ENCODE peak calls at places on chromosomes 16 and 17, in seven cellular contexts. Q is IMR-90; D is thyroid gland; H is tibial nerve; G is BE2C; Y is A549; E is effector memory CD4-positive, alpha-beta T cell. F is an unnamed sample.

GRCh38 chr16:87628940-87629339 is 26.6 kb downstream of the JPH3 start:
- DNase-seq in H (no peak), E (no peak), D (peak; percentile 18), G (no peak), Q (peak; percentile 28), Y (peak; percentile 85), F (no peak)

GRCh38 chr17:51119415-51120356 is 982 bp downstream of the SPAG9 start:
- DNase-seq in Y (peak; percentile 50), H (peak; percentile 32), E (peak; percentile 11), G (peak; percentile 52), D (peak; percentile 41), Q (peak; percentile 46), F (peak; percentile 29)

GRCh38 chr17:41665566-41666335 is 22.9 kb upstream of the EIF1 start:
- DNase-seq in H (peak; percentile 76), E (peak; percentile 79), Y (peak; percentile 100), G (peak; percentile 94), Q (peak; percentile 74), D (peak; percentile 91), F (peak; percentile 88)

GRCh38 chr16:64181526-64181925 is 940.3 kb downstream of the CDH11 start:
- DNase-seq in D (no peak), H (no peak), Q (no peak), G (no peak), Y (no peak), E (no peak), F (no peak)

GRCh38 chr17:1002771-1003555 is 6.0 kb downstream of the TIMM22 start:
- DNase-seq in G (no peak), D (no peak), E (no peak), Y (no peak), H (no peak), Q (peak; percentile 89), F (no peak)

GRCh38 chr16:21001262-21001661 is 100.7 kb downstream of the LYRM1 start:
- DNase-seq in D (peak; percentile 23), G (peak; percentile 24), E (no peak), Y (peak; percentile 18), H (no peak), Q (peak; percentile 4), F (no peak)

GRCh38 chr16:46857261-46857962 is 26.4 kb upstream of the C16orf87 start:
- DNase-seq in E (no peak), D (peak; percentile 25), H (no peak), Y (peak; percentile 55), Q (peak; percentile 82), G (peak; percentile 30), F (no peak)

GRCh38 chr16:72722552-72722951 is 325.4 kb downstream of the ZFHX3 start:
- DNase-seq in G (no peak), H (no peak), D (no peak), Y (no peak), E (no peak), Q (no peak), F (no peak)

GRCh38 chr16:80993293-80993691 is 13.4 kb downstream of the CMC2 start:
- DNase-seq in D (no peak), H (no peak), Q (peak; percentile 90), G (no peak), E (no peak), Y (no peak), F (no peak)

GRCh38 chr16:51755039-51755501 is 604.0 kb upstream of the SALL1 start:
- DNase-seq in Q (no peak), Y (no peak), D (peak; percentile 88), G (no peak), E (no peak), H (no peak), F (no peak)

GRCh38 chr16:27579086-27579980 is 29.4 kb downstream of the KATNIP start:
- DNase-seq in G (no peak), Q (peak; percentile 22), H (no peak), D (peak; percentile 54), E (no peak), Y (no peak), F (no peak)

GRCh38 chr17:51032850-51033249 is 87.8 kb downstream of the SPAG9 start:
- DNase-seq in G (no peak), Q (peak; percentile 64), D (no peak), H (no peak), Y (no peak), E (no peak), F (no peak)

GRCh38 chr16:27218756-27219155 is 15.4 kb downstream of the KDM8 start:
- DNase-seq in H (no peak), Q (no peak), G (no peak), E (no peak), Y (no peak), D (no peak), F (no peak)

GRCh38 chr16:66717112-66717675 is 20.7 kb upstream of the CMTM4 start:
- DNase-seq in H (no peak), Y (no peak), E (no peak), D (no peak), Q (peak; percentile 88), G (peak; percentile 77), F (no peak)

GRCh38 chr17:78272181-78272913 is 40.9 kb downstream of the TMEM235 start:
- DNase-seq in H (no peak), Q (peak; percentile 90), G (no peak), Y (no peak), E (no peak), D (peak; percentile 87), F (peak; percentile 44)

GRCh38 chr16:79717324-79717848 is 116.8 kb upstream of the MAF start:
- DNase-seq in E (no peak), Y (no peak), G (no peak), H (no peak), Q (no peak), D (no peak), F (no peak)

GRCh38 chr17:15341385-15341849 is at the start of gene TEKT3:
- DNase-seq in D (peak; percentile 91), Y (peak; percentile 90), Q (peak; percentile 55), G (peak; percentile 88), E (no peak), H (peak; percentile 75), F (no peak)

GRCh38 chr16:1895949-1896675 is 22.1 kb downstream of the HS3ST6 start:
- DNase-seq in Y (no peak), Q (no peak), D (peak; percentile 23), H (no peak), E (no peak), G (no peak), F (no peak)

GRCh38 chr17:1617620-1618174 is 10.9 kb downstream of the SLC43A2 start:
- DNase-seq in D (no peak), Q (peak; percentile 77), H (peak; percentile 34), Y (peak; percentile 80), E (no peak), G (no peak), F (no peak)

GRCh38 chr17:43907425-43907981 is at the start of gene MPP2:
- DNase-seq in Q (peak; percentile 58), Y (peak; percentile 80), G (peak; percentile 86), H (peak; percentile 59), E (no peak), D (peak; percentile 78), F (peak; percentile 33)

GRCh38 chr17:32285770-32286517 is 20.3 kb downstream of the RHBDL3 start:
- DNase-seq in D (peak; percentile 46), G (no peak), H (no peak), E (no peak), Y (no peak), Q (no peak), F (no peak)

GRCh38 chr17:67785526-67785925 is 39.8 kb upstream of the BPTF start:
- DNase-seq in E (no peak), Y (no peak), Q (no peak), D (no peak), H (no peak), G (no peak), F (no peak)

DNA sequence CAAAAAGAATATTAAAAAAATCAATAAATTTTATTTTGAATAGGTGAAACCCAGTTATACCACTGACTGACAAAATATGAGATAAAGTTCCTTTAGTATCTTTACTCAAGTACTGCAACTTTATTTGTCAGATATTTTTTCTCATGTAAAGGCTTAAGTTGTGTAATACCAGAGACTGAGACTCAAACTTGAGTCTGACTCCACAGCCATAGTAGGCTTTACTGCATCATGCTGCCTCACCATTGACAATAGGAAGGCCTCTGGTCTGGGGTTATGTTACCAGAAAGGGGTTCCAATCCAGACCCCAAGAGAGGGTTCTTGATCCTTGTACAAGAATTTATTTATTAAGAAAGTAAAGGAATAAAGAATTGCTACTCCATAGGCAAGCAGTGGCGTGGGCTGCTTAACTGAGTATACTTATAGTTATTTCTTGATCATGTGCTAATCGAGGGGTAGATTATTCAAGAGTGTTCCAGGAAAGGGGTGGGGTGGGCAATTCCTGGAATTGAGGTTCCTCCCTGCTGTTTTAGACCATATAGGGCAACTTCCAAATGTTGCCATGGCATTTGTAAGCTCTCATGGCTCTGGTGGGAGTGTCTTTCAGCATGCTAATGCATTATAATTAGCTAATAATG is 187.4 kb upstream of the WSB1 start:
- DNase-seq in G (no peak), D (no peak), H (no peak), Q (no peak), E (no peak), Y (no peak), F (no peak)
- H3K9me3 ChIP-seq in G (no peaks in the 10 kb centered on the region), D (no peaks in the 10 kb centered on the region), H (no peaks in the 10 kb centered on the region), Q (no peaks in the 10 kb centered on the region), E (no peaks in the 10 kb centered on the region), Y (no peaks in the 10 kb centered on the region), F (no peaks in the 10 kb centered on the region)

DNA sequence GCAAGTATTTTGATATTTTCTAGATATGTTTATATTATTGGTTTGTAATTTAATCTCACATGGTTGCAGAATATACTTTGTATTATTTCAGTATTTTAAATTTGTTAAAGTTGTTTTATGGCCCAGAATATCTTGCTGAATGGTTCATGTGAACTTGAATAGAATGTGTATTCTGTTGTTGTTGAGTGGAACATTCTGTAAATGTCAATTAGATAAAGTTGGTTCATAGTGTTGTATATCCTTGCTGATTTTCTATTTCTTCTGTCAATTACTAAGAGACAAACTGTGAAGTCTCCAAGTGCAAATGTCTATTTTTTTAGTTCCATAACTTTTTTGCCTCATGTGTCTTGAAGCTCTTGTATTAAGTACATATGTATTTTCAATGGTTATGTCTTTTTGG is 411.7 kb downstream of the NPIPA7 start:
- DNase-seq in Y (no peak), D (no peak), H (no peak), G (no peak), Q (no peak), E (no peak), F (no peak)
- H3K9me3 ChIP-seq in Y (peaks cover 11% of the 10 kb centered on the region), D (no peaks in the 10 kb centered on the region), H (no peaks in the 10 kb centered on the region), G (no peaks in the 10 kb centered on the region), Q (peaks cover 11% of the 10 kb centered on the region), E (no peaks in the 10 kb centered on the region), F (no peaks in the 10 kb centered on the region)

DNA sequence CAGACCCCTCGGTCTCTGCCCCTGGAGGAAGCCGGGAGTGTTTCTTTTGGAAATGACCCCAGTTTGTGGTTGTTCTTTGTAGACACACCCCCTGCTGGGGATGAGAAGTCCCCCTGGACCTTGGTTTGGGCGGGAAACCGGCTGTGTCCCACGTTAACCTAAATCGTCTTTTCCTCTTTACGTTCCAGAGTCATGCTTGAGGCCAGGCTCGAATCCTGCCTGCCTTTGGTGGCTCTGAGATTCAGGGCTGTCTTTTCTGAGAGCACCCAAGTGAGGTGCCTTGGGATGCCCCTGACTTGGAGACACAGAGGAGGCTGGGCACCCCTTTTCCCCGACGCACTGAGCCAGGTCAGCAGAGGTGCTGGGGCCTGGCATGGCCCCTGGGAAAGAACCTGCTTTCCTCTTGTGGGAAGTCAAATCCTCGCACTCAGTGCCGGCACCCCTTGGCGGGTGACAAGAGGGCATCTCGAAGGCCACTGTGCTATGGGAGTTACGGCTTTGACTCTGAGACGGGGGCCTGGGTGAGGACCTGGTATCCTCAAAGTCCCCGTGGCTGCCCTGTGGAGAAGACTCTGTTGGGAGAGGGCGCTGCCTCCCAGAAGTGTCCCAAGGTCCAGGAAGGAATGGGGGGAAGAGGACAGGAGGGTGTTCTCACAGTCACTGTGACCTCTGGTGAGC is 116.8 kb downstream of the METRNL start:
- DNase-seq in G (peak; percentile 3), Y (no peak), D (peak; percentile 1), E (no peak), H (peak; percentile 74), Q (peak; percentile 30), F (no peak)
- H3K9me3 ChIP-seq in G (no peaks in the 10 kb centered on the region), Y (no peaks in the 10 kb centered on the region), D (no peaks in the 10 kb centered on the region), E (no peaks in the 10 kb centered on the region), H (no peaks in the 10 kb centered on the region), Q (no peaks in the 10 kb centered on the region), F (no peaks in the 10 kb centered on the region)

GRCh38 chr17:22459331-22459952 is 767.1 kb downstream of the KCNJ18 start:
- DNase-seq in Y (no peak), D (no peak), G (no peak), H (no peak), Q (no peak), E (no peak), F (no peak)
- H3K9me3 ChIP-seq in Y (no peaks in the 10 kb centered on the region), D (no peaks in the 10 kb centered on the region), G (no peaks in the 10 kb centered on the region), H (no peaks in the 10 kb centered on the region), Q (peaks cover 22% of the 10 kb centered on the region), E (no peaks in the 10 kb centered on the region), F (no peaks in the 10 kb centered on the region)

F was measured in T-helper 17 cell.